ENCODE peak calls at places on chromosomes 16 and 17, in five cellular contexts. X is mesenchymal stem cell; N is CD8-positive, alpha-beta T cell; D is hepatic stellate cell; W is stimulated activated naive CD8-positive, alpha-beta T cell treated with anti-CD3 and anti-CD28 coated beads, Interleukin-15, Interleukin-2, amounts not matched to agents 100 U/mL and 50 U/mL, for 24 hours. H is an unnamed sample.

GRCh38 chr17:80096531-80097306 is 4.7 kb upstream of the GAA start:
- DNase-seq in X (no peak), D (no peak), W (no peak), N (no peak), H (no peak)

GRCh38 chr17:17551361-17551760 is 40.1 kb downstream of the PEMT start:
- DNase-seq in X (peak), N (no peak), W (no peak), D (no peak), H (peak)

GRCh38 chr16:66842765-66843164 is 1.4 kb upstream of the CA7 start:
- DNase-seq in N (no peak), W (no peak), X (no peak), D (no peak), H (no peak)

GRCh38 chr17:4365628-4366311 is 705 bp downstream of the UBE2G1 start:
- DNase-seq in X (peak), W (no peak), D (no peak), N (peak), H (no peak)

GRCh38 chr16:56357291-56357764 is 68.0 kb downstream of the AMFR start:
- DNase-seq in N (no peak), X (peak), D (peak), W (peak), H (peak)

GRCh38 chr17:62030264-62030663 is 34.8 kb downstream of the MED13 start:
- DNase-seq in W (no peak), D (no peak), X (no peak), N (no peak), H (no peak)

GRCh38 chr17:61457226-61457983 is 5.2 kb downstream of the TBX4 start:
- DNase-seq in N (no peak), X (no peak), W (no peak), D (no peak), H (no peak)

GRCh38 chr16:19130852-19131808 is 17.4 kb downstream of the ITPRIPL2 start:
- DNase-seq in W (no peak), N (no peak), X (peak), D (peak), H (peak)

GRCh38 chr17:71922439-71922838 is 198.4 kb upstream of the SOX9 start:
- DNase-seq in N (no peak), D (peak), W (no peak), X (peak), H (peak)

GRCh38 chr17:4806770-4807533 is at the start of gene PLD2:
- DNase-seq in D (peak), W (peak), N (peak), X (peak), H (peak)

GRCh38 chr17:49859991-49860953 is 12.4 kb upstream of the TAC4 start:
- DNase-seq in W (no peak), N (no peak), D (no peak), X (no peak), H (peak)

GRCh38 chr17:44266402-44267164 is 1.4 kb downstream of the SLC4A1 start:
- DNase-seq in X (no peak), N (no peak), W (no peak), D (no peak), H (no peak)

GRCh38 chr16:84156342-84156784 is 11.3 kb downstream of the DNAAF1 start:
- DNase-seq in N (no peak), D (no peak), W (no peak), X (peak), H (peak)

GRCh38 chr16:17370233-17371013 is 100.3 kb downstream of the XYLT1 start:
- DNase-seq in X (no peak), N (no peak), W (peak), D (no peak), H (no peak)

GRCh38 chr17:76335716-76336381 is 17.9 kb downstream of the PRPSAP1 start:
- DNase-seq in X (no peak), D (no peak), W (no peak), N (no peak), H (no peak)

GRCh38 chr16:88993006-88993787 is 16.2 kb upstream of the CBFA2T3 start:
- DNase-seq in X (no peak), W (no peak), N (no peak), D (no peak), H (no peak)

GRCh38 chr16:74100405-74101316 is 196.0 kb upstream of the PSMD7 start:
- DNase-seq in N (no peak), D (no peak), X (no peak), W (no peak), H (no peak)

GRCh38 chr17:77527836-77528505 is 387.2 kb downstream of the SEC14L1 start:
- DNase-seq in X (no peak), D (no peak), N (no peak), W (no peak), H (no peak)

GRCh38 chr16:75251280-75252048 is at the start of gene BCAR1:
- DNase-seq in N (no peak), D (peak), W (peak), X (peak), H (peak)

GRCh38 chr16:64627781-64628180 is 494.1 kb downstream of the CDH11 start:
- DNase-seq in W (no peak), N (no peak), X (no peak), D (no peak), H (no peak)

GRCh38 chr17:76700627-76701470 is 9.9 kb downstream of the MXRA7 start:
- DNase-seq in D (peak), W (no peak), X (peak), N (no peak), H (peak)

GRCh38 chr16:27779719-27780161 is 229.8 kb downstream of the KATNIP start:
- DNase-seq in X (no peak), W (no peak), D (peak), N (no peak), H (peak)

GRCh38 chr17:66817750-66818149 is 17.2 kb upstream of the CACNG5 start:
- DNase-seq in D (no peak), W (no peak), N (no peak), X (no peak), H (no peak)

GRCh38 chr16:73878616-73879015 is 418.0 kb upstream of the PSMD7 start:
- DNase-seq in D (peak), W (no peak), X (peak), N (no peak), H (peak)

GRCh38 chr16:4376126-4376819 is 4.6 kb downstream of the VASN start:
- DNase-seq in X (no peak), W (no peak), D (peak), N (no peak), H (peak)

GRCh38 chr17:53900951-53901350 is 78.2 kb downstream of the KIF2B start:
- DNase-seq in N (no peak), D (no peak), X (no peak), W (no peak), H (no peak)

GRCh38 chr16:6932871-6933390 is 399.7 kb upstream of the RBFOX1 start:
- DNase-seq in X (no peak), N (no peak), W (no peak), D (no peak), H (no peak)

H was measured in amniotic epithelial cell.